ENCODE peak calls at places on chromosomes 12 and 14, in six cellular contexts. X is CD8-positive, alpha-beta T cell; J is breast epithelium; T is upper lobe of right lung; Z is SK-N-SH; Y is kidney epithelial cell. U is an unnamed sample. For H3K27me3, the result is how much of the 10 kb centered on the place peaks cover.

GRCh38 chr12:123269395-123269892 is 2.2 kb downstream of the CDK2AP1 start:
- DNase-seq in X (no peak), J (peak), T (peak), Z (peak), Y (no peak), U (peak)

GRCh38 chr14:69038449-69039286 is 59.6 kb upstream of the ACTN1 start:
- DNase-seq in X (no peak), J (no peak), T (no peak), Z (peak), Y (peak), U (no peak)

GRCh38 chr14:68684466-68685418 is 108.1 kb downstream of the ZFP36L1 start:
- DNase-seq in X (no peak), J (no peak), T (peak), Z (no peak), Y (no peak), U (no peak)

GRCh38 chr14:98858158-98858557 is 413.8 kb downstream of the BCL11B start:
- DNase-seq in X (no peak), J (no peak), T (no peak), Z (no peak), Y (no peak), U (no peak)

GRCh38 chr12:120242275-120242799 is 23.2 kb downstream of the PXN start:
- DNase-seq in X (no peak), J (no peak), T (no peak), Z (no peak), Y (no peak), U (no peak)

GRCh38 chr12:1820191-1820599 is at the start of gene LRTM2:
- DNase-seq in X (no peak), J (no peak), T (no peak), Z (peak), Y (no peak), U (peak)

GRCh38 chr14:97106166-97106565 is 309.0 kb downstream of the VRK1 start:
- DNase-seq in X (no peak), J (no peak), T (no peak), Z (no peak), Y (no peak), U (no peak)

GRCh38 chr12:61993734-61994345 is 266.4 kb upstream of the USP15 start:
- DNase-seq in X (no peak), J (no peak), T (no peak), Z (no peak), Y (no peak), U (no peak)

GRCh38 chr12:87813476-87814234 is 215.5 kb downstream of the C12orf50 start:
- DNase-seq in X (no peak), J (no peak), T (no peak), Z (no peak), Y (peak), U (no peak)

GRCh38 chr14:100762901-100763300 is 36.2 kb downstream of the DLK1 start:
- DNase-seq in X (no peak), J (no peak), T (peak), Z (no peak), Y (no peak), U (no peak)

GRCh38 chr12:47742253-47742825 is 16.3 kb downstream of the RAPGEF3 start:
- DNase-seq in X (peak), J (no peak), T (peak), Z (peak), Y (no peak), U (peak)

GRCh38 chr12:83700858-83701257 is 1014.2 kb downstream of the TMTC2 start:
- DNase-seq in X (no peak), J (no peak), T (no peak), Z (no peak), Y (no peak), U (no peak)

GRCh38 chr14:71773900-71774481 is 158.2 kb upstream of the RGS6 start:
- DNase-seq in X (no peak), J (no peak), T (no peak), Z (no peak), Y (no peak), U (no peak)

DNA sequence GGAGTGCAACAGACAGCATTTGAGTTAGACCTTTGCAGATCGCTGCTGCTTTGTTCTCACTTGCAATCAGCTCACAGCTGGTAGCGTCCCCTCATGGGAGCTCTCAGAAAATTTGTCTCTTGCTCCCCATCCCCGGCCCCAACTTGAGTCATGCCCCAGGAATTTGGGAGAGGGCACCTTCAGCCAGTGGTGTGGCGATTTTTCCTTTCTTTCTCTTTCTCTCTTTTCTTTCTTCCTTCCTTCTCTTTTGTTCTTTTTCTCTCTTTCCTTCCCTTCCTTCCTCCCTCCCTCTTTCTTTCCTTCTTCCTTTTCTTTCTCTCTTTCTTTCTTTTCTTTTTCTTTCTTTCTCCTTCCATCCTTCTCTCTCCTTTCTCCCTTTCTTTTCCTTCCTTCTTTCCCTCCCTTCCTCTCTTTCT is 34.2 kb upstream of the MAP1LC3B2 start:
- DNase-seq in X (no peak), J (no peak), T (no peak), Z (no peak), Y (no peak), U (no peak)
- TF ChIP-seq CTCF in X (no peak), J (no peak), T (no peak), Z (peak), Y (no peak), U (no peak)

DNA sequence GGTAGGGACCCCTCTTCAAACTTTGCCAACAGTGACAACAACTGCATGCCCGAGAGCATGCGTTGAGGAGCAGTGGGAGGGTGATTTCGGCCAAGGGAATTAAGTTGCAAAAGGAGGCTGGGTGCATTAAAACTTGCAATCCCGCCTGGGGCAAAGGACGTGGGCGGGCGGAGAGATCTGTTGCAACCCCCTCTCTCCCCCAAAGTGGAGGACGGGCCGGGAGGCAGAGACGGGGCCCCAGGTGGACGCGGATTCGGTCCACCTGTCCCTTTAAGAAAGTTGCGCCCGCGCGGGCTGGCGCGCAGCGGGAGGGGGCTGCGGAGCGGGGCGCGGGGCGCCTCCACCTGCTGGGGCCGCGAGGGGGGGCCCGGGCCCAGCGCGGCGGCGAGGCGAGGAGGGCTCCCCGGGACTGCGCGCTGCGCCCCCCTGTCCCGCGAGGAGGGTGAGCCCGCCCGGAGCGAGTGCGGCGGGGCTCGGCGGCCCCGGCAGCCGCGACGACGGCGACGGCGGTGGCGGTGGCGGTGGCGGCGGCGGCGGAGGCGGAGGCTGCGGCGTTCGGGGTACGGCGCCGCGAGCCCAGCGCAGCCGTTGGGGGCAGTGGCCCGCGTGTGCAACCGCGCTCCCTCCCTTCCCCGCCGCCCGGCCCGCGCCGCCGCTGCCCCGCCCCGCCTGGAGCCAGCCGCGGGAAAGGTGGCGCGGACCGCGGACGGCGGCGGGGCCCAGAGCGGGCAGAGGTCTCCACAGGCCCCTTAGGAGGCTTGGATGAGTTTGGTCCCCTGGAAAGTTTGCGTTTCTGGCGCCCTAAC is 560 bp upstream of the FOXN4 start:
- DNase-seq in X (no peak), J (no peak), T (no peak), Z (peak), Y (no peak), U (no peak)
- H3K27me3 ChIP-seq in X (under half), J (under half), T (half or more), Z (under half), Y (half or more), U (under half)

GRCh38 chr12:68245071-68246021 is 8.1 kb downstream of the IL22 start:
- DNase-seq in X (no peak), J (no peak), T (no peak), Z (peak), Y (no peak), U (no peak)
- H3K4me3 ChIP-seq in X (no peak), J (no peak), T (peak), Z (peak), Y (no peak), U (peak)

DNA sequence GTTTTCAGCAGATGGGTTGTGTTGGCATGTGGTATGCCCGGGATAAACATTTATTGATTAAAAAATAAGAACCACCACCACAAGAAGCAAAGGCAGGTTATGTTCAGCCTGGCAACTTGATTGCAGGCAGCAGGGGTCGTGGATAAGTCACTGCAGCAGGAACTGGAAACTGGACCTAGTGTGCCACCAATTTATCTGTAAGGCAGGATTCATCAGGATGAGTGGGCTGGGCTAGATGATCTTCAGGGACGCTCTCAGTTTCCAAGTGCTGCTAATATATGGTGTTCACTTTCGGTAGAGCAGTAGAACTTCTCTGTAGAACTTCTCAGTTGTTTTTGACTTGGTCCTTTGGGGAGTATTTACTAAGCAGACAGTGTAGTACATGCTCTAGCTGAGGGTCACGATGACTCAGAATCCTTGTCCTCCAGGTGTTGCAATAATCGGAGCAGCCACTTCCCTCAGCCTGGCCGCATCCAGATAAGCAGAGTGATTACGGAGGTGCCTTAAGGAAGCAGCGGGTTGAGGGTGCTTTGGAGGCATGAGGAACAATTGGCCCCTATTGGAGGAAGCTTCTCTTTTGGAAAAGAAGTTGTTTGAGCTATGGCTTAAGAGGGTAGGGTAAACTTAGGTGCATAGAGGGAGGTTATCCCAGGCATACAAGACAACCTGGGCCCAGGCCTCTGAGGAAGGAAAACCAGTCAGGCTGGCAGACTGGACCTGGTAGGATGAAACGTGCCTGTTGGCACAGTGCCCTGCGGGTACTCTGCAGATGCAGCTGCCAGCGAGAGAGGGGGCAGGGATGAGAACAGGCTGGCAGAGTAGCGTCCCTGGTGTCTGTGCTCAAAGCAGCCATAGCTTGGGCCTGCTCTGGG is 104.0 kb downstream of the GPR135 start:
- DNase-seq in X (no peak), J (peak), T (peak), Z (peak), Y (peak), U (peak)
- TF ChIP-seq CTCF in X (no peak), J (no peak), T (no peak), Z (no peak), Y (no peak), U (no peak)

GRCh38 chr12:5433081-5433839 is 1.4 kb downstream of the NTF3 start:
- DNase-seq in X (no peak), J (no peak), T (no peak), Z (no peak), Y (no peak), U (no peak)

GRCh38 chr12:5428332-5429221 is 3.3 kb upstream of the NTF3 start:
- DNase-seq in X (no peak), J (no peak), T (no peak), Z (peak), Y (no peak), U (no peak)

GRCh38 chr12:5430639-5431603 is 987 bp upstream of the NTF3 start:
- DNase-seq in X (no peak), J (no peak), T (no peak), Z (peak), Y (no peak), U (no peak)

GRCh38 chr12:5432011-5432400 is at the start of gene NTF3:
- DNase-seq in X (no peak), J (no peak), T (no peak), Z (peak), Y (no peak), U (no peak)

DNA sequence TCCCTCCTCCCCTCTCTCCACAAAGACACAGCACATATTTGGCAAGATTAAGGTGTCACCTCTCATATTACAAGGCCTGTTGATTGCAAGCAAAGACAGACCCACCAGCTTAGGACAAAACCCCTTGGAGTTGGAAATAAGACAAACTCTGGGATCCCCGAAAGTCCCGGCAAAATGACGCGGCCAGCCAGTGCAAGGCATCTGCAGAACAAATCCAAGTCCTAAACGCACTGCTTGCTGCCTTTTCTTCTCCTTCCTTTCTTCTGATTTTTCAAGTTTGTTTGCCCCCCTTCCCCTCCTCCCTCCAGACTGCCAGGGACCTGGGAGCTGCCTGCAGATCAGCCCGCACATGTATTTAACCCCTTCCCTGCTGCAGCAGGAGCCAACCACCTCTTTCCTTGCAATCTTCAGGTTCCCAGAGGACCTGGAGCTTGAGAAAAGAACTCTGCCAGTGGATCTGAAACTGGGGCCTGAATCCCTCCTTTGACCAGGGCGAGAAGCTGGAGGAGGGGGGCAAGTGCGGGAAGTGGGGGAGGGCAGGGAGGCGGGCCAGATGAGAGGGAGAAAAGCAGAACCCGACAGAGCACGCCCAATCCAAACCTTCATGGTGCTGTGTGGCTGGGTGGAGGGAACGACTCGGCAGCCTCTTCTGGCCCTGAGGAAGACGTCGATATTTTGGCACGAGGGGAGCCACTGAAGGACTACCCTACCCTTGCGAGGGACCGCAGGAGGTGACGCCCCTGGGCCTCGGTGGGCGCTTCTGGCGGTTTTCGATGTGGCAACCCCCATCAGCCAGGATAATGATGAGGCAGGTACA is 2.0 kb upstream of the NTF3 start:
- DNase-seq in X (no peak), J (no peak), T (no peak), Z (no peak), Y (no peak), U (no peak)
- H3K27me3 ChIP-seq in X (under half), J (under half), T (half or more), Z (half or more), Y (under half), U (under half)

DNA sequence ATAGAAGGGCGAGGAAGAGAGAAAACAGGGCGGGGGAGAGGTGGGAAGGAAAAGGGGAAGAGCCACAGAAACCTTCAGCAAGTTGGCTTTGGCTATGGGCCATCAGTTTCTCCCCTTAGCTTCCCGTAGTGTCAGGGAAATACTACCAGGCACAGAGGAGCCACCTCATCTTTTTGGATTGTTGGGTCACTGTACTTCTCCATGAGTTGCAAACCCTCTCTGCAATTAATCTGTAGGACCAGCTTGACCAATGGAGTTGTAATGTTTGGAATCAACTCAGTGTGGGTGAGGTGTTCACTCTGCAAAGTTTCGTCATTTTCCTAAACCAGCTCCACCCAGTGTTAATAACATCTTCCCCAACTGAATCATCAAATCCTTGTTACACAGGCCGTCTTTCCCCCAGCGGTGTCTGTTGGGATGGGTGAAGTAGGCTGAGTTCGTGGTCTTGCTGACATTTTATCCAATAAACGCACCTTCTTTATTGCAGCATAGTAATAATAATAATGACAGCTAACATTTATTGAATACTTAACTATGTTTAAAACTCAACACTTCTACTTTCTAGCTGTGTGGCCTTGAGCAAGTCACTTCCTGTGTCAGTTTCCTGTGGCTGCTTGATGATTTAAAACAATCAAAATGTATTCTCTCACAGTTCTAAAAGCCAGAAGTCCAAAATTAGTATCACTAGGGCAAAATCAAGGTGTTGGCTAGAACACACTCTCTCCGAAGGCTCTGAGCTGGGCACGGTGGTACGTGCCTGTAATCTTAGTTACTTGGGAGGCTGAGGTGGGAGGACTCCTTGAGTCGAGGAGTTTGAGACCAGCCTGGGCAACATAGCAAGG is 8.1 kb upstream of the GLTP start:
- DNase-seq in X (no peak), J (no peak), T (no peak), Z (no peak), Y (peak), U (no peak)
- H3K4me3 ChIP-seq in X (no peak), J (no peak), T (no peak), Z (no peak), Y (no peak), U (no peak)

U was measured in dorsolateral prefrontal cortex.